ENCODE peak calls at places on chromosomes 12 and 14, in six cellular contexts. P, D, S, H, K and B are unnamed samples.

GRCh38 chr12:126362964-126363363 is 1297.7 kb downstream of the AACS start:
- DNase-seq in D (no peak), K (no peak), H (no peak), S (no peak), P (no peak), B (no peak)

GRCh38 chr12:15752780-15753179 is 36.4 kb downstream of the EPS8 start:
- DNase-seq in S (no peak), H (no peak), P (peak; percentile 65), K (peak; percentile 26), D (peak; percentile 52), B (no peak)

GRCh38 chr12:104317538-104318210 is 14.1 kb downstream of the EID3 start:
- DNase-seq in H (no peak), D (no peak), S (no peak), P (no peak), K (no peak), B (no peak)

GRCh38 chr12:47088021-47088944 is 8.5 kb upstream of the AMIGO2 start:
- DNase-seq in S (no peak), D (peak; percentile 86), H (no peak), P (no peak), K (peak; percentile 41), B (no peak)

GRCh38 chr12:105071981-105072380 is 12.3 kb downstream of the ALDH1L2 start:
- DNase-seq in P (no peak), H (no peak), S (no peak), D (no peak), K (no peak), B (no peak)

GRCh38 chr14:96889091-96889490 is 91.9 kb downstream of the VRK1 start:
- DNase-seq in K (no peak), S (no peak), D (no peak), P (no peak), H (no peak), B (no peak)

GRCh38 chr14:93136009-93136408 is 20.3 kb upstream of the ITPK1 start:
- DNase-seq in D (no peak), H (no peak), P (no peak), S (no peak), K (no peak), B (no peak)

GRCh38 chr12:1595026-1595561 is 713 bp upstream of the FBXL14 start:
- DNase-seq in H (no peak), S (no peak), P (no peak), D (peak; percentile 31), K (peak; percentile 44), B (no peak)

GRCh38 chr14:105364100-105364708 is 34.1 kb upstream of the TEX22 start:
- DNase-seq in S (no peak), D (peak; percentile 37), H (peak; percentile 15), P (peak; percentile 73), K (peak; percentile 61), B (no peak)

GRCh38 chr12:127911289-127911688 is 355.7 kb upstream of the TMEM132C start:
- DNase-seq in S (no peak), H (no peak), D (no peak), K (no peak), P (no peak), B (no peak)

GRCh38 chr12:111448831-111449790 is 43.4 kb downstream of the SH2B3 start:
- DNase-seq in P (no peak), S (no peak), D (no peak), H (no peak), K (no peak), B (no peak)

GRCh38 chr12:20950248-20950647 is 139.7 kb downstream of the SLCO1B3 start:
- DNase-seq in P (peak; percentile 10), K (peak; percentile 15), H (no peak), D (peak; percentile 68), S (no peak), B (no peak)

GRCh38 chr12:20946732-20947131 is 136.2 kb downstream of the SLCO1B3 start:
- DNase-seq in D (peak; percentile 52), K (peak; percentile 0), P (peak; percentile 16), H (no peak), S (no peak), B (no peak)
- TF ChIP-seq CTCF in D (peak; percentile 63), K (peak; percentile 8), P (peak; percentile 44), H (no peak), S (no peak), B (no peak)

GRCh38 chr14:102508410-102508773 is 1.2 kb downstream of the ANKRD9 start:
- DNase-seq in D (no peak), P (no peak), H (no peak), S (no peak), K (no peak), B (no peak)
- TF ChIP-seq CTCF in D (no peak), P (no peak), H (no peak), S (no peak), K (no peak), B (no peak)

GRCh38 chr14:99274346-99275221 is 2.6 kb upstream of the BCL11B start:
- DNase-seq in S (peak; percentile 74), D (peak; percentile 47), K (peak; percentile 89), P (peak; percentile 51), H (no peak), B (peak; percentile 49)
- TF ChIP-seq CTCF in S (no peak), D (peak; percentile 32), K (peak; percentile 37), P (peak; percentile 14), H (peak; percentile 18), B (peak; percentile 14)

DNA sequence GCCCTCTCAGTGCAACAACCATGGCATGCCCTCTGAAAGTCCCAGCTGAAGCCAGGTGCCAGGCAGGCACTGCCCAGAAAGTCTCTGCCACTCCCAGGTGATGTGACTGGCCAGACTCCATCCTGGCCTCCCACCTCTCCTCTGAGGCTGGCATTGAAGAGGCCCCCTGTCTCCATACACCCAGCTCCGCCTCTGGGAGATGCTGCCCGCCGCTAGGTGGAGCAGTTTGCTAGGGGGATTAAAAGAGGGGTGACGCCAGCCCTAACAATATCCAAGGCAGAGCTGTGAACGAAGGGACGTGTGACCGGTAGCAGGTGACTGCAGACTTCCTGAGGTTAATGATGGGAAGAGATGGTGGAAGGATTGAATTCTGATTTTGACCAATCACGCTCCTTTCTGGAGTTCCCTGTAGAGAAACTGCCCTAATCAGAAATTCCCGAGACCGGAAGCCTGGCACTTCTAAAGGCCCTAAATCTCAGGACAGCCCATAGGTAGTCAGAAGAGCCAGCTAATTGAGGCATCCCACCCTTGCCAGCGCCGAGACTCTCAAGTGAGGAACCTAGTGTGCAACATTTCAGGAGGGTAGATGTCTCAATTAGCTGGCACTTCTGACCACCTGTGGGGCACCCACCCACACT is 8.3 kb upstream of the PLEK2 start:
- DNase-seq in H (no peak), K (no peak), D (no peak), P (no peak), S (no peak), B (no peak)
- TF ChIP-seq CTCF in H (peak; percentile 20), K (peak; percentile 36), D (peak; percentile 62), P (peak; percentile 41), S (no peak), B (peak; percentile 13)

DNA sequence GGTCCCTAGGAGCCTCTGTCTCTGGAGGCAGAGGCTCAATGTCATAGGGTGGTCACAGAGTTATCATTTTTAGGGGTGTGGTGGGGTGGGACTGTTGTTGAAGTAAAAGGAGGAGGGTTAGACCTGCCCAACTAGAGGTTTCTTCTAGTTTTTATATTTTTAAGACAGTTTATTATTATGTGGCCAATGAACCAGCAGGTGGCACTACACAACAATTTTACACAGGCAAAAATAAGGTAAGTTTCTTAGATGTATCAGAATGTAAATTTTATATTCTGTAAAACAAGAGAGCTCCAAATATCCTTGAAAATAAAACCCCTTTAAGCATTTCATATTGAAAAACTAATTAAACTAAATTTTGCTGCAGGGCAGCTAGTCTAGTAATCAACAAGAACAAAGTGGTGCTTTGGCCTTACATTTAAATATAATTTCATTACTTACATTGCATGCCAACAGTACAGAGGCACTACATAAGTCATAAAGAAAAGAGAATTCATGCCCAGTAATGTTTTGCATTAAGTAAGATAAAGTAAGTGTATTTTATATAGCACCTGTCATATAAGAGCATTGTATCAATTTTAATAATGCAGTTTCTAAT is 22.2 kb upstream of the OVCH1 start:
- DNase-seq in S (no peak), H (peak; percentile 36), D (peak; percentile 79), P (peak; percentile 71), K (peak; percentile 79), B (no peak)
- TF ChIP-seq CTCF in S (peak; percentile 18), H (peak; percentile 64), D (peak; percentile 58), P (peak; percentile 54), K (peak; percentile 47), B (peak; percentile 46)